ENCODE peak calls at places on chromosome 4, in six cellular contexts. One of them, this sample, is unnamed.

GRCh38 chr4:141913928-141914327 is 277.5 kb downstream of the IL15 start:
- DNase-seq in right atrium auricular region: no peak
- DNase-seq in neural crest cell: no peak
- DNase-seq in OCI-LY7: no peak
- DNase-seq in PC-9: no peak
- DNase-seq in GM12865: no peak
- DNase-seq in this sample: no peak

GRCh38 chr4:35189988-35190613 is 1054.2 kb downstream of the ARAP2 start:
- DNase-seq in neural crest cell: no peak
- DNase-seq in OCI-LY7: no peak
- DNase-seq in right atrium auricular region: no peak
- DNase-seq in PC-9: no peak
- DNase-seq in GM12865: no peak
- DNase-seq in this sample: no peak

GRCh38 chr4:175290401-175290800 is 372.2 kb downstream of the ADAM29 start:
- DNase-seq in OCI-LY7: no peak
- DNase-seq in PC-9: no peak
- DNase-seq in GM12865: no peak
- DNase-seq in neural crest cell: no peak
- DNase-seq in right atrium auricular region: no peak
- DNase-seq in this sample: no peak

GRCh38 chr4:78616046-78616498 is 64.5 kb downstream of the ANXA3 start:
- DNase-seq in GM12865: no peak
- DNase-seq in neural crest cell: no peak
- DNase-seq in OCI-LY7: no peak
- DNase-seq in PC-9: no peak
- DNase-seq in right atrium auricular region: no peak
- DNase-seq in this sample: no peak

GRCh38 chr4:168621806-168622589 is 125.1 kb downstream of the PALLD start:
- DNase-seq in neural crest cell: no peak
- DNase-seq in right atrium auricular region: no peak
- DNase-seq in GM12865: no peak
- DNase-seq in PC-9: no peak
- DNase-seq in OCI-LY7: no peak
- DNase-seq in this sample: no peak

GRCh38 chr4:113094327-113094726 is 44.9 kb downstream of the ANK2 start:
- DNase-seq in GM12865: no peak
- DNase-seq in OCI-LY7: no peak
- DNase-seq in right atrium auricular region: no peak
- DNase-seq in neural crest cell: no peak
- DNase-seq in PC-9: no peak
- DNase-seq in this sample: no peak

GRCh38 chr4:21451032-21451431 is 497.5 kb downstream of the KCNIP4 start:
- DNase-seq in right atrium auricular region: no peak
- DNase-seq in GM12865: no peak
- DNase-seq in OCI-LY7: no peak
- DNase-seq in neural crest cell: no peak
- DNase-seq in PC-9: no peak
- DNase-seq in this sample: peak; percentile 6

GRCh38 chr4:8280158-8280875 is 10.8 kb downstream of the HTRA3 start:
- DNase-seq in neural crest cell: no peak
- DNase-seq in PC-9: no peak
- DNase-seq in GM12865: no peak
- DNase-seq in right atrium auricular region: no peak
- DNase-seq in OCI-LY7: no peak
- DNase-seq in this sample: no peak

GRCh38 chr4:16897351-16897750 is 1.1 kb downstream of the LDB2 start:
- DNase-seq in neural crest cell: no peak
- DNase-seq in PC-9: no peak
- DNase-seq in OCI-LY7: no peak
- DNase-seq in right atrium auricular region: no peak
- DNase-seq in GM12865: no peak
- DNase-seq in this sample: no peak

GRCh38 chr4:40587826-40588225 is 41.8 kb downstream of the RBM47 start:
- DNase-seq in PC-9: peak; percentile 41
- DNase-seq in GM12865: no peak
- DNase-seq in neural crest cell: no peak
- DNase-seq in OCI-LY7: no peak
- DNase-seq in right atrium auricular region: peak; percentile 67
- DNase-seq in this sample: no peak

GRCh38 chr4:88958080-88958479 is 98.9 kb downstream of the FAM13A start:
- DNase-seq in OCI-LY7: no peak
- DNase-seq in neural crest cell: no peak
- DNase-seq in GM12865: no peak
- DNase-seq in right atrium auricular region: no peak
- DNase-seq in PC-9: no peak
- DNase-seq in this sample: no peak

GRCh38 chr4:2320746-2321145 is 58.8 kb upstream of the MXD4 start:
- DNase-seq in OCI-LY7: no peak
- DNase-seq in GM12865: no peak
- DNase-seq in neural crest cell: no peak
- DNase-seq in PC-9: no peak
- DNase-seq in right atrium auricular region: peak; percentile 42
- DNase-seq in this sample: no peak

GRCh38 chr4:165009493-165010227 is 22.1 kb upstream of the TRIM60 start:
- DNase-seq in neural crest cell: no peak
- DNase-seq in GM12865: peak; percentile 56
- DNase-seq in right atrium auricular region: no peak
- DNase-seq in PC-9: no peak
- DNase-seq in OCI-LY7: no peak
- DNase-seq in this sample: no peak

GRCh38 chr4:14196141-14196540 is 568.6 kb upstream of the BOD1L1 start:
- DNase-seq in GM12865: peak; percentile 14
- DNase-seq in right atrium auricular region: no peak
- DNase-seq in neural crest cell: peak; percentile 62
- DNase-seq in PC-9: peak; percentile 48
- DNase-seq in OCI-LY7: no peak
- DNase-seq in this sample: peak; percentile 59

GRCh38 chr4:119281374-119281773 is 40.6 kb downstream of the FABP2 start:
- DNase-seq in right atrium auricular region: no peak
- DNase-seq in OCI-LY7: no peak
- DNase-seq in neural crest cell: no peak
- DNase-seq in GM12865: no peak
- DNase-seq in PC-9: no peak
- DNase-seq in this sample: no peak

GRCh38 chr4:38275331-38275821 is 315.2 kb downstream of the PTTG2 start:
- DNase-seq in OCI-LY7: no peak
- DNase-seq in right atrium auricular region: no peak
- DNase-seq in PC-9: peak; percentile 80
- DNase-seq in neural crest cell: no peak
- DNase-seq in GM12865: no peak
- DNase-seq in this sample: peak; percentile 58

GRCh38 chr4:112514079-112514448 is 1.9 kb downstream of the NEUROG2 start:
- DNase-seq in neural crest cell: no peak
- DNase-seq in OCI-LY7: no peak
- DNase-seq in PC-9: no peak
- DNase-seq in GM12865: peak; percentile 63
- DNase-seq in right atrium auricular region: no peak
- DNase-seq in this sample: no peak

GRCh38 chr4:39786838-39787237 is 88.9 kb downstream of the UBE2K start:
- DNase-seq in right atrium auricular region: no peak
- DNase-seq in OCI-LY7: no peak
- DNase-seq in PC-9: no peak
- DNase-seq in neural crest cell: no peak
- DNase-seq in GM12865: no peak
- DNase-seq in this sample: no peak

GRCh38 chr4:7206856-7207567 is 14.7 kb downstream of the SORCS2 start:
- DNase-seq in GM12865: no peak
- DNase-seq in OCI-LY7: no peak
- DNase-seq in neural crest cell: no peak
- DNase-seq in PC-9: peak; percentile 86
- DNase-seq in right atrium auricular region: peak; percentile 83
- DNase-seq in this sample: peak; percentile 60

GRCh38 chr4:128350449-128351045 is 62.9 kb upstream of the PGRMC2 start:
- DNase-seq in PC-9: no peak
- DNase-seq in OCI-LY7: no peak
- DNase-seq in neural crest cell: no peak
- DNase-seq in right atrium auricular region: no peak
- DNase-seq in GM12865: no peak
- DNase-seq in this sample: no peak

GRCh38 chr4:117700111-117700892 is 334.0 kb upstream of the NDST3 start:
- DNase-seq in right atrium auricular region: no peak
- DNase-seq in PC-9: no peak
- DNase-seq in OCI-LY7: peak; percentile 5
- DNase-seq in GM12865: peak; percentile 13
- DNase-seq in neural crest cell: no peak
- DNase-seq in this sample: no peak

GRCh38 chr4:2393353-2394270 is 24.8 kb downstream of the ZFYVE28 start:
- DNase-seq in neural crest cell: no peak
- DNase-seq in right atrium auricular region: no peak
- DNase-seq in GM12865: peak; percentile 56
- DNase-seq in OCI-LY7: peak; percentile 69
- DNase-seq in PC-9: peak; percentile 68
- DNase-seq in this sample: peak; percentile 19

GRCh38 chr4:55866973-55867574 is 13.6 kb downstream of the EXOC1 start:
- DNase-seq in PC-9: no peak
- DNase-seq in GM12865: peak; percentile 73
- DNase-seq in OCI-LY7: peak; percentile 74
- DNase-seq in neural crest cell: no peak
- DNase-seq in right atrium auricular region: no peak
- DNase-seq in this sample: peak; percentile 9
- TF ChIP-seq CTCF in PC-9: peak; percentile 80
- TF ChIP-seq CTCF in GM12865: peak; percentile 79
- TF ChIP-seq CTCF in OCI-LY7: peak; percentile 99
- TF ChIP-seq CTCF in neural crest cell: peak; percentile 95
- TF ChIP-seq CTCF in right atrium auricular region: peak; percentile 82
- TF ChIP-seq CTCF in this sample: peak; percentile 31

GRCh38 chr4:69025191-69025998 is 70.9 kb upstream of the UGT2B7 start:
- DNase-seq in PC-9: no peak
- DNase-seq in GM12865: peak; percentile 59
- DNase-seq in neural crest cell: peak; percentile 12
- DNase-seq in OCI-LY7: peak; percentile 1
- DNase-seq in right atrium auricular region: no peak
- DNase-seq in this sample: peak; percentile 28
- TF ChIP-seq CTCF in PC-9: peak; percentile 28
- TF ChIP-seq CTCF in GM12865: peak; percentile 53
- TF ChIP-seq CTCF in neural crest cell: peak; percentile 55
- TF ChIP-seq CTCF in OCI-LY7: peak; percentile 50
- TF ChIP-seq CTCF in right atrium auricular region: no peak
- TF ChIP-seq CTCF in this sample: peak; percentile 50

DNA sequence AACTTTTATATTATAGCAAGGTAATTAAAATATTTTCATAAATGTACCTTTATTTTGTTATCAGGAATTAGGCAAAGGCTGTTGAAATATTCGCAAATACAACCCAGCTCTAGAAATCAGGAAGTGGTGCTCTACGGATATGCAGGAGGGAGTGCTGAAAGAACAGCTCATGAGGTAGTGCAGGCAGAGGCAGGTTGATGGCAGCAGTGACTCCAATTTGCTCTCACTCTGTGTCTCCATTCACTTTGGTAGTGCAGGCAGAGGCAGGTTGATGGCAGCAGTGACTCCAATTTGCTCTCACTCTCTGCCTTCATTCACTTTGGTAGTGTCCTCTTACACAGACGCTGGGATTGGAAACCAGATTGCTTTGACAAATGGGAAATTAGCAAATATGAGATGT is 277.9 kb downstream of the TRIML1 start:
- DNase-seq in GM12865: no peak
- DNase-seq in neural crest cell: no peak
- DNase-seq in PC-9: peak; percentile 5
- DNase-seq in right atrium auricular region: no peak
- DNase-seq in OCI-LY7: no peak
- DNase-seq in this sample: no peak
- TF ChIP-seq CTCF in GM12865: no peak
- TF ChIP-seq CTCF in neural crest cell: no peak
- TF ChIP-seq CTCF in PC-9: no peak
- TF ChIP-seq CTCF in right atrium auricular region: peak; percentile 50
- TF ChIP-seq CTCF in OCI-LY7: no peak
- TF ChIP-seq CTCF in this sample: no peak

DNA sequence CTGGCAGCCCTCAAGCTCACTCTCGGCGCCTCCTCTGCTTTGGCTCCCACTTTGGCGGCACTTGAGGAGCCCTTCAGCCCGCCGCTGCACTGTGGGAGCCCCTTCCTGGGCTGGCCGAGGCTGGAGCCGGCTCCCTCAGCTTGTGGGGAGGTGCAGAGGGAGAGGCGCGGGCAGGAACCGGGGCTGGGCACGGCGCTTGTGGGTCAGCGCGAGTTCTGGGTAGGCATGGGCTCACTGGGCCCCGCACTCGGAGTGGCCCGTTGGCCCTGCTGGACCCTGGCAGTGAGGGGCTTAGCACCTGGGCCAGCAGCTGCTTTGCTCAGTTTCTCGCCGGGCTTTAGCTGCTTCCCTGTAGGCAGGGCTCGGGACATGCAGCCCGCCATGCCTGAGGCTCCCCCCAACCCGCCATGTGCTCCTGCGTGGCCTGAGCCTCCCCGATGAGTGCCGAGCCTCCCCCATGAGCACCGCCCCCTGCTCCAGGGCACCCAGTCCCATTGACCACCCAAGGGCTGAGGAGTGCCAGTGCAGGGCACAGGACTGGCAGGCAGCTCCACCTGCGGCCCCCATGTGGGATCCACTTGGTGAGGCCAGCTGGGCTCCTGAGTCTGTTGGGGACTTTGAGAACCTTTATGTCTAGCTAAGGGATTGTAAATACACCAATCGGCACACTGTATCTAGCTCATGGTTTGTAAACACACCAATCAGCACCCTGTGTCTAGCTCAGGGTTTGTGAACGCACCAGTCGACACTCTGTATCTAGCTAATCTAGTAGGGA is 101.5 kb upstream of the DRD5 start:
- DNase-seq in PC-9: no peak
- DNase-seq in right atrium auricular region: no peak
- DNase-seq in OCI-LY7: no peak
- DNase-seq in neural crest cell: no peak
- DNase-seq in GM12865: no peak
- DNase-seq in this sample: no peak
- TF ChIP-seq CTCF in PC-9: no peak
- TF ChIP-seq CTCF in right atrium auricular region: no peak
- TF ChIP-seq CTCF in OCI-LY7: no peak
- TF ChIP-seq CTCF in neural crest cell: no peak
- TF ChIP-seq CTCF in GM12865: no peak
- TF ChIP-seq CTCF in this sample: no peak

GRCh38 chr4:143587703-143588102 is 74.2 kb downstream of the SMARCA5 start:
- DNase-seq in PC-9: no peak
- DNase-seq in OCI-LY7: no peak
- DNase-seq in GM12865: peak; percentile 15
- DNase-seq in neural crest cell: no peak
- DNase-seq in right atrium auricular region: no peak
- DNase-seq in this sample: no peak
- TF ChIP-seq CTCF in PC-9: no peak
- TF ChIP-seq CTCF in OCI-LY7: peak; percentile 44
- TF ChIP-seq CTCF in GM12865: peak; percentile 13
- TF ChIP-seq CTCF in neural crest cell: no peak
- TF ChIP-seq CTCF in right atrium auricular region: peak; percentile 32
- TF ChIP-seq CTCF in this sample: no peak